ENCODE peak calls at places on chromosomes 3 and 15, in eight cellular contexts. R is K562, E is HepG2, U is HCT116, P is A549, C is Panc1, K is HL-60, B is SK-N-SH. I is an unnamed sample.

GRCh38 chr3:51945031-51945840 is 3.1 kb downstream of the PARP3 start:
- DNase-seq in R (no peak), K (no peak), P (no peak), E (no peak), C (no peak), B (no peak), U (no peak), I (no peak)

GRCh38 chr3:187750041-187750512 is 4.8 kb upstream of the BCL6 start:
- DNase-seq in P (peak), E (peak), K (no peak), U (peak), B (no peak), C (no peak), R (no peak), I (peak)

GRCh38 chr3:182435860-182436259 is 357.4 kb upstream of the ATP11B start:
- DNase-seq in K (no peak), E (no peak), P (no peak), R (no peak), U (no peak), C (no peak), B (no peak), I (no peak)

GRCh38 chr15:70627734-70628541 is 135.4 kb downstream of the UACA start:
- DNase-seq in R (no peak), B (peak), P (no peak), C (no peak), E (no peak), U (no peak), K (peak), I (no peak)

GRCh38 chr3:141722076-141722475 is 16.0 kb upstream of the RNF7 start:
- DNase-seq in U (no peak), B (no peak), K (no peak), P (no peak), C (no peak), E (no peak), R (no peak), I (no peak)

GRCh38 chr15:94584833-94585244 is 353.5 kb downstream of the MCTP2 start:
- DNase-seq in U (no peak), K (peak), P (no peak), C (no peak), B (no peak), E (no peak), R (peak), I (no peak)

GRCh38 chr3:82641701-82642100 is 880.3 kb upstream of the GBE1 start:
- DNase-seq in C (no peak), K (no peak), R (no peak), U (no peak), E (no peak), P (no peak), B (no peak), I (no peak)

GRCh38 chr3:134201201-134202130 is 49.2 kb downstream of the RYK start:
- DNase-seq in K (no peak), C (no peak), P (no peak), R (no peak), B (no peak), U (peak), E (no peak), I (no peak)

GRCh38 chr3:128878011-128878457 is 1.4 kb upstream of the ACAD9 start:
- DNase-seq in P (no peak), U (no peak), B (no peak), C (no peak), E (no peak), R (no peak), K (peak), I (no peak)

GRCh38 chr15:41494922-41495735 is 1.5 kb downstream of the ITPKA start:
- DNase-seq in P (no peak), K (peak), C (no peak), R (peak), E (no peak), U (no peak), B (no peak), I (peak)

GRCh38 chr3:134357914-134358811 is 16.1 kb downstream of the AMOTL2 start:
- DNase-seq in B (peak), C (no peak), R (no peak), K (no peak), E (peak), U (peak), P (peak), I (no peak)

GRCh38 chr3:35393916-35394315 is 245.4 kb upstream of the ARPP21 start:
- DNase-seq in C (no peak), P (no peak), R (no peak), K (no peak), B (peak), E (no peak), U (no peak), I (peak)

GRCh38 chr3:59850352-59850870 is 800.6 kb upstream of the CFAP20DC start:
- DNase-seq in B (no peak), P (no peak), E (no peak), C (no peak), U (no peak), K (no peak), R (no peak), I (no peak)
- TF ChIP-seq REST in B (no peak), P (no peak), E (no peak), C (no peak), U (no peak), K (no peak), R (no peak), I (no peak)

DNA sequence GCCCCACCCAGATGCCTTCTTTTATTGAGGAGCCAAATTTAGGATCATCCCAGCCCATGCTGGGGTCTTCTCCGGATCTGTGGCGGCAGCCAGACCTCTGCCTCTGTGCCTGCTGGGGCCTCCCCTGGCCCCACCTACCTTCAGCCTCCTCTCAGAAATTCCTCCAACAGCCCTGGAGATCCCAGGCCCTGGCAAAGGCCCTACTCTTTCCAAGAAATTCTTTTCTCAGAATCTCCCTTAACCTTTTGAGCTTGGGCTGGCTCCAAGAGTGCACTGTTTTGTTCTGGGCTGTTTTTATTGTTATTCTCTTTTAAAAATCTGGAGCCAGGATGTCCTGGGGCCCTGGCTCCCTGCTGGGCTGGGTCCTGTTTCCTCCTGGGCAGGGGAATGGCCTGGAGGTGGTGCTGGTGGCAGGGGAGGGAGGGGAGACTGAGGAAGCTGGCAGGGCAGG is 57.8 kb downstream of the GRIP2 start:
- DNase-seq in R (no peak), E (no peak), P (no peak), U (no peak), C (no peak), K (no peak), B (no peak), I (no peak)
- TF ChIP-seq REST in R (no peak), E (no peak), P (no peak), U (no peak), C (no peak), K (no peak), B (no peak), I (no peak)

GRCh38 chr15:60000824-60001641 is 3.1 kb upstream of the FOXB1 start:
- DNase-seq in E (no peak), U (no peak), P (no peak), K (no peak), B (peak), C (no peak), R (no peak), I (peak)
- TF ChIP-seq REST in E (no peak), U (no peak), P (no peak), K (no peak), B (no peak), C (no peak), R (no peak), I (no peak)

GRCh38 chr3:177681852-177682251 is 484.6 kb upstream of the TBL1XR1 start:
- DNase-seq in C (no peak), U (no peak), E (no peak), K (no peak), R (no peak), P (no peak), B (no peak), I (no peak)

GRCh38 chr3:177683619-177684018 is 486.3 kb upstream of the TBL1XR1 start:
- DNase-seq in B (no peak), C (no peak), R (no peak), U (no peak), E (no peak), P (no peak), K (no peak), I (no peak)

GRCh38 chr3:177680442-177680821 is 483.1 kb upstream of the TBL1XR1 start:
- DNase-seq in U (no peak), C (no peak), P (no peak), B (no peak), E (no peak), K (no peak), R (no peak), I (no peak)

GRCh38 chr3:177679568-177680441 is 482.5 kb upstream of the TBL1XR1 start:
- DNase-seq in C (no peak), R (peak), P (no peak), K (no peak), E (no peak), B (peak), U (no peak), I (no peak)

GRCh38 chr3:177681156-177681555 is 483.9 kb upstream of the TBL1XR1 start:
- DNase-seq in K (no peak), U (no peak), E (no peak), B (no peak), P (no peak), R (no peak), C (no peak), I (no peak)
- TF ChIP-seq REST in K (no peak), U (no peak), E (no peak), B (no peak), P (no peak), R (no peak), C (no peak), I (no peak)